ENCODE peak calls at places on chromosome 3, in four cellular contexts. Z, P, Q and W are unnamed samples.
A peak's percentile ranks its signal among the peaks of the same experiment; 100 is the strongest.

GRCh38 chr3:94735354-94735753 is 672.5 kb downstream of the NSUN3 start:
- DNase-seq in Q (no peak), Z (no peak), P (no peak), W (no peak)

GRCh38 chr3:792651-793050 is 300.2 kb upstream of the CNTN6 start:
- DNase-seq in Q (no peak), Z (no peak), P (no peak), W (no peak)

GRCh38 chr3:179163503-179163902 is 15.3 kb downstream of the PIK3CA start:
- DNase-seq in Z (no peak), Q (no peak), P (no peak), W (no peak)

GRCh38 chr3:80733522-80734176 is 965.9 kb upstream of the ROBO1 start:
- DNase-seq in Z (no peak), Q (no peak), P (peak; percentile 57), W (no peak)

GRCh38 chr3:53242155-53242554 is 13.7 kb downstream of the TKT start:
- DNase-seq in Z (no peak), P (no peak), Q (no peak), W (no peak)

GRCh38 chr3:86774082-86774691 is 216.8 kb downstream of the VGLL3 start:
- DNase-seq in Z (no peak), Q (no peak), P (no peak), W (no peak)

GRCh38 chr3:183226333-183226732 is 26.7 kb upstream of the B3GNT5 start:
- DNase-seq in Q (no peak), Z (no peak), P (no peak), W (no peak)

GRCh38 chr3:145197051-145197562 is 963.9 kb downstream of the PLOD2 start:
- DNase-seq in P (peak; percentile 34), Z (no peak), Q (no peak), W (no peak)

GRCh38 chr3:99789322-99789721 is 28.3 kb upstream of the CMSS1 start:
- DNase-seq in P (no peak), Q (peak; percentile 20), Z (no peak), W (no peak)

GRCh38 chr3:31041161-31041978 is 146.9 kb upstream of the GADL1 start:
- DNase-seq in Z (no peak), P (no peak), Q (no peak), W (no peak)

GRCh38 chr3:33717616-33717865 is 513 bp downstream of the CLASP2 start:
- DNase-seq in Z (no peak), P (peak; percentile 75), Q (no peak), W (peak; percentile 32)

GRCh38 chr3:160707187-160707789 is 30.3 kb downstream of the ARL14 start:
- DNase-seq in P (no peak), Z (no peak), Q (no peak), W (no peak)

GRCh38 chr3:43086460-43087165 is 19.3 kb downstream of the POMGNT2 start:
- DNase-seq in Q (no peak), P (no peak), Z (no peak), W (no peak)

GRCh38 chr3:136239094-136239493 is 11.0 kb upstream of the PCCB start:
- DNase-seq in Z (no peak), P (no peak), Q (no peak), W (no peak)

GRCh38 chr3:81951106-81951505 is 189.7 kb upstream of the GBE1 start:
- DNase-seq in Q (no peak), P (no peak), Z (no peak), W (no peak)

GRCh38 chr3:49903451-49904424 is at the start of gene MST1R:
- DNase-seq in Z (peak; percentile 81), P (peak; percentile 94), Q (peak; percentile 72), W (peak; percentile 32)

GRCh38 chr3:188241072-188241471 is 87.1 kb downstream of the LPP start:
- DNase-seq in P (no peak), Q (no peak), Z (no peak), W (no peak)

DNA sequence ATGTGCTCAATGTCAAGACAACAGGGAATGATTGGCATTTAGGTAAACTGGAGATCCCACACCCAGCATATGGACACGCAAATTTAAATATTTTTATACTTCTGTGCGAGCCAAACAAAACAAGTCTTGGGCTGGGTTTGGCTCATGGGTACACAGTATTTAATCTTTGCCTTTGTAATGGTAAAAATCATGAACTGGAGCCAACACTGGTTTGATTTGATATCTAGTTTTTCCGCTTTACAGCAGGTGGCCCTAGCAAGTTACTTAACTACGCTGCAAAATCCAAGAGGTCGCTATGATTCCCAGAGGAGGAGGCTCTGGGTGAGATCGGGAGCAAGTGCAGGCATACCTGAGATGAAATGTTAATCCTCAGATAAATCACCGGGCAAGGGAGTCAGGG is 207.9 kb upstream of the SATB1 start:
- DNase-seq in Z (no peak), P (peak; percentile 25), Q (no peak), W (no peak)
- TF ChIP-seq EP300 in Z (no peak), P (no peak), Q (no peak), W (no peak)

GRCh38 chr3:14458434-14459280 is 56.3 kb downstream of the SLC6A6 start:
- DNase-seq in Z (no peak), Q (no peak), P (no peak), W (no peak)

GRCh38 chr3:14457999-14458398 is 55.6 kb downstream of the SLC6A6 start:
- DNase-seq in Q (no peak), Z (no peak), P (peak; percentile 53), W (no peak)

GRCh38 chr3:14456794-14457193 is 54.4 kb downstream of the SLC6A6 start:
- DNase-seq in Q (no peak), P (no peak), Z (no peak), W (no peak)

GRCh38 chr3:14455571-14456317 is 53.3 kb downstream of the SLC6A6 start:
- DNase-seq in P (peak; percentile 95), Q (no peak), Z (no peak), W (no peak)

GRCh38 chr3:14457481-14457880 is 55.1 kb downstream of the SLC6A6 start:
- DNase-seq in Z (no peak), Q (no peak), P (no peak), W (no peak)
- H3K36me3 ChIP-seq in Z (peaks cover 7% of the 10 kb centered on the region), Q (no peaks in the 10 kb centered on the region), P (peaks cover 62% of the 10 kb centered on the region), W (no peaks in the 10 kb centered on the region)

GRCh38 chr3:45618081-45618509 is 23.5 kb downstream of the LIMD1 start:
- DNase-seq in P (no peak), Z (no peak), Q (no peak), W (no peak)
- TF ChIP-seq EP300 in P (no peak), Z (no peak), Q (no peak), W (no peak)

DNA sequence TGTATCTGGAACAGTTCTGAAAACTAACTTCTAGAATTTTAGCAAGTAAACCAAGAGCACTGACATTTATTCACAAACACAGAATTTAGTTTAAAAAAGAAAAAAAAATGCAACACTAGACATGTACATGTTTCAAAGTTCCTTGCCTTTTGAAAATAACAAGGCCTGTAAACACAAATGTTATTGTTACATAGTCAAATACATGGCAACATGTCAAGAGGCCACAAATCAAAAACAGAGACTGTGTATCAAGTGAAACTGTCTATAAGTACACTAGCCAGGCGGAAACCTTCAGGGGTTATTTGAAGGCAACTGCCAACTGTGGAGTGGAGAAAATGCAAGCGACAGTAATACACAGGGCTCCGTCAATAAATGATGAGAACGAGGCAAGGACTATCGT is 547.6 kb downstream of the FOXP1 start:
- DNase-seq in Q (no peak), Z (no peak), P (no peak), W (no peak)
- H3K36me3 ChIP-seq in Q (no peaks in the 10 kb centered on the region), Z (peaks cover 27% of the 10 kb centered on the region), P (peaks cover 83% of the 10 kb centered on the region), W (peaks cover 43% of the 10 kb centered on the region)

DNA sequence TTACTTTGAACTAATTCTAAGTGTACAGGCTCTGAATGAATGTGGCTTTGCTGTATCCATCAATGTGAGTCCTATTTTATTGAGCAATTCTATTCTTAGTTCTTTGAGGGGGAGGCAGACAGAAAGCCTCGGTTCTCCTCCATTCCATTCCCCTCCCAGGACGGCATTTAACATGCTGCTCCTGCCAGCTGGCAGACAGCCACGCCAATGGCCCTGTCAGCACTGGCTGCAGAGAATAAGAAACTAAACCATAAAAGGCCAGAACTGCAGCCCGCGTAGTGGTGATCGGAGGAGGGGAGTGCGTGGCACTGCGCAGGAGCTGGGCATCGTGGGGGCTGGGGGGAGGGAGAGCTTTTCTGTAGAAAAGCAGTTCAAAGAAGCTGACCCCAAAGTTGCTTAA is 76.0 kb upstream of the HACD2 start:
- DNase-seq in P (peak; percentile 87), Q (peak; percentile 96), Z (peak; percentile 83), W (peak; percentile 87)
- TF ChIP-seq EP300 in P (peak; percentile 91), Q (peak; percentile 67), Z (peak; percentile 80), W (peak; percentile 90)